ENCODE peak calls at places on chromosomes 6 and 20, in four cellular contexts. M, T, K and S are unnamed samples.

GRCh38 chr6:65671922-65672321 is 35.1 kb downstream of the EYS start:
- DNase-seq in K (no peak), T (no peak), M (peak), S (no peak)

GRCh38 chr6:8803181-8803760 is 367.9 kb upstream of the SLC35B3 start:
- DNase-seq in T (peak), K (no peak), M (peak), S (no peak)

GRCh38 chr6:16168858-16169257 is 40.0 kb downstream of the MYLIP start:
- DNase-seq in K (no peak), T (no peak), M (peak), S (peak)

GRCh38 chr20:46576774-46577395 is 26.4 kb upstream of the OCSTAMP start:
- DNase-seq in K (no peak), T (no peak), M (no peak), S (no peak)

GRCh38 chr6:97305676-97306075 is 22.7 kb upstream of the MMS22L start:
- DNase-seq in T (no peak), M (no peak), K (no peak), S (no peak)

GRCh38 chr6:71681234-71681867 is 205.0 kb upstream of the RIMS1 start:
- DNase-seq in K (no peak), T (no peak), M (no peak), S (no peak)

GRCh38 chr6:144493035-144493910 is 208.1 kb downstream of the UTRN start:
- DNase-seq in T (no peak), M (no peak), K (no peak), S (no peak)

GRCh38 chr6:33834401-33835392 is 30.9 kb upstream of the MLN start:
- DNase-seq in T (no peak), K (no peak), M (no peak), S (no peak)

GRCh38 chr20:57056651-57057050 is 209.8 kb downstream of the BMP7 start:
- DNase-seq in K (no peak), M (no peak), T (no peak), S (no peak)

GRCh38 chr6:116682334-116682712 is 1.3 kb downstream of the KPNA5 start:
- DNase-seq in M (no peak), T (no peak), K (peak), S (no peak)

GRCh38 chr20:46027245-46027853 is 1.7 kb upstream of the SLC12A5 start:
- DNase-seq in M (no peak), K (peak), T (peak), S (peak)

GRCh38 chr6:136274062-136274461 is 15.6 kb downstream of the BCLAF1 start:
- DNase-seq in M (no peak), T (no peak), K (no peak), S (no peak)

GRCh38 chr20:39855799-39856198 is 833.2 kb downstream of the MAFB start:
- DNase-seq in T (no peak), M (no peak), K (no peak), S (no peak)

GRCh38 chr20:39890697-39891096 is 798.3 kb downstream of the MAFB start:
- DNase-seq in M (no peak), T (no peak), K (no peak), S (no peak)

GRCh38 chr20:46350201-46350985 is 42.1 kb upstream of the CDH22 start:
- DNase-seq in M (no peak), K (peak), T (no peak), S (no peak)

GRCh38 chr6:11358904-11359840 is 126.7 kb upstream of the NEDD9 start:
- DNase-seq in K (peak), T (no peak), M (no peak), S (no peak)

GRCh38 chr20:53972179-53972578 is 98.2 kb downstream of the BCAS1 start:
- DNase-seq in K (no peak), M (no peak), T (no peak), S (no peak)

GRCh38 chr20:53129557-53129956 is 157.4 kb downstream of the TSHZ2 start:
- DNase-seq in T (no peak), K (peak), M (no peak), S (no peak)

GRCh38 chr6:135830452-135830851 is 21.0 kb upstream of the PDE7B start:
- DNase-seq in M (no peak), T (no peak), K (no peak), S (no peak)

GRCh38 chr6:34243901-34244884 is 4.6 kb downstream of the SMIM29 start:
- DNase-seq in K (peak), M (no peak), T (no peak), S (no peak)

GRCh38 chr6:6712258-6712978 is 123.9 kb downstream of the LY86 start:
- DNase-seq in K (peak), T (no peak), M (no peak), S (no peak)

GRCh38 chr20:38187512-38187911 is 22.4 kb upstream of the TGM2 start:
- DNase-seq in T (no peak), M (no peak), K (no peak), S (no peak)

GRCh38 chr6:153092082-153093013 is 38.7 kb downstream of the RGS17 start:
- DNase-seq in T (no peak), K (peak), M (no peak), S (no peak)

GRCh38 chr6:168302534-168302933 is 17.0 kb downstream of the DACT2 start:
- DNase-seq in K (no peak), M (no peak), T (no peak), S (peak)

GRCh38 chr6:42448906-42449659 is 2.6 kb downstream of the TRERF1 start:
- DNase-seq in K (no peak), T (no peak), M (no peak), S (no peak)

GRCh38 chr20:50193169-50193850 is 2.7 kb downstream of the CEBPB start:
- DNase-seq in M (no peak), K (peak), T (no peak), S (no peak)

GRCh38 chr6:113306552-113307145 is 550.5 kb upstream of the MARCKS start:
- DNase-seq in K (no peak), M (peak), T (no peak), S (no peak)

GRCh38 chr20:835220-836045 is 1.9 kb downstream of the FAM110A start:
- DNase-seq in K (no peak), M (no peak), T (no peak), S (no peak)

GRCh38 chr6:135014353-135014832 is 40.2 kb downstream of the HBS1L start:
- DNase-seq in M (no peak), K (no peak), T (no peak), S (no peak)

GRCh38 chr6:82080767-82081166 is 166.8 kb downstream of the IBTK start:
- DNase-seq in T (no peak), K (no peak), M (no peak), S (no peak)

GRCh38 chr6:99016355-99016754 is 68.6 kb upstream of the FBXL4 start:
- DNase-seq in K (peak), M (no peak), T (no peak), S (no peak)

GRCh38 chr6:147507162-147508072 is 1.1 kb upstream of the SAMD5 start:
- DNase-seq in M (no peak), K (peak), T (peak), S (no peak)

GRCh38 chr6:53306819-53307347 is 41.9 kb downstream of the ELOVL5 start:
- DNase-seq in K (no peak), M (no peak), T (no peak), S (no peak)

GRCh38 chr6:77462359-77463307 is 658 bp downstream of the HTR1B start:
- DNase-seq in M (no peak), K (no peak), T (no peak), S (no peak)

GRCh38 chr20:39986231-39986904 is 702.7 kb downstream of the MAFB start:
- DNase-seq in T (no peak), M (no peak), K (peak), S (no peak)

GRCh38 chr6:67252663-67253062 is 1382.4 kb upstream of the ADGRB3 start:
- DNase-seq in M (no peak), K (no peak), T (no peak), S (peak)

GRCh38 chr6:137661601-137662000 is 167.4 kb upstream of the OLIG3 start:
- DNase-seq in T (no peak), K (peak), M (no peak), S (no peak)